ENCODE peak calls at places on chromosome 16, in eight cellular contexts. One of them, this sample, is unnamed.

GRCh38 chr16:25005445-25006306 is 9.5 kb downstream of the ARHGAP17 start:
- DNase-seq in activated naive CD4-positive, alpha-beta T cell: no peak
- DNase-seq in T follicular helper cell: no peak
- DNase-seq in WTC11: no peak
- DNase-seq in KBM-7: no peak
- DNase-seq in ascending aorta: no peak
- DNase-seq in ureter: no peak
- DNase-seq in activated CD8-positive, alpha-beta memory T cell treated with anti-CD3 and anti-CD28 coated beads for 48 hours: no peak
- DNase-seq in this sample: no peak

GRCh38 chr16:9123871-9124270 is 32.4 kb downstream of the HAPSTR1 start:
- DNase-seq in activated naive CD4-positive, alpha-beta T cell: no peak
- DNase-seq in T follicular helper cell: no peak
- DNase-seq in WTC11: no peak
- DNase-seq in KBM-7: peak; percentile 33
- DNase-seq in ascending aorta: peak; percentile 25
- DNase-seq in ureter: peak; percentile 83
- DNase-seq in activated CD8-positive, alpha-beta memory T cell treated with anti-CD3 and anti-CD28 coated beads for 48 hours: no peak
- DNase-seq in this sample: no peak

GRCh38 chr16:56558024-56558747 is 6.7 kb upstream of the MT4 start:
- DNase-seq in activated naive CD4-positive, alpha-beta T cell: no peak
- DNase-seq in T follicular helper cell: no peak
- DNase-seq in WTC11: no peak
- DNase-seq in KBM-7: no peak
- DNase-seq in ascending aorta: no peak
- DNase-seq in ureter: no peak
- DNase-seq in activated CD8-positive, alpha-beta memory T cell treated with anti-CD3 and anti-CD28 coated beads for 48 hours: no peak
- DNase-seq in this sample: no peak

GRCh38 chr16:51538707-51539604 is 387.9 kb upstream of the SALL1 start:
- DNase-seq in activated naive CD4-positive, alpha-beta T cell: no peak
- DNase-seq in T follicular helper cell: no peak
- DNase-seq in WTC11: no peak
- DNase-seq in KBM-7: peak; percentile 1
- DNase-seq in ascending aorta: no peak
- DNase-seq in ureter: no peak
- DNase-seq in activated CD8-positive, alpha-beta memory T cell treated with anti-CD3 and anti-CD28 coated beads for 48 hours: no peak
- DNase-seq in this sample: no peak

GRCh38 chr16:61792194-61792904 is 243.9 kb downstream of the CDH8 start:
- DNase-seq in activated naive CD4-positive, alpha-beta T cell: no peak
- DNase-seq in T follicular helper cell: no peak
- DNase-seq in WTC11: no peak
- DNase-seq in KBM-7: no peak
- DNase-seq in ascending aorta: no peak
- DNase-seq in ureter: no peak
- DNase-seq in activated CD8-positive, alpha-beta memory T cell treated with anti-CD3 and anti-CD28 coated beads for 48 hours: no peak
- DNase-seq in this sample: no peak

GRCh38 chr16:53915452-53916160 is 211.7 kb downstream of the FTO start:
- DNase-seq in activated naive CD4-positive, alpha-beta T cell: no peak
- DNase-seq in T follicular helper cell: no peak
- DNase-seq in WTC11: no peak
- DNase-seq in KBM-7: no peak
- DNase-seq in ascending aorta: no peak
- DNase-seq in ureter: no peak
- DNase-seq in activated CD8-positive, alpha-beta memory T cell treated with anti-CD3 and anti-CD28 coated beads for 48 hours: no peak
- DNase-seq in this sample: no peak

GRCh38 chr16:392450-393027 is 4.5 kb upstream of the NME4 start:
- DNase-seq in activated naive CD4-positive, alpha-beta T cell: no peak
- DNase-seq in T follicular helper cell: no peak
- DNase-seq in WTC11: no peak
- DNase-seq in KBM-7: no peak
- DNase-seq in ascending aorta: no peak
- DNase-seq in ureter: no peak
- DNase-seq in activated CD8-positive, alpha-beta memory T cell treated with anti-CD3 and anti-CD28 coated beads for 48 hours: no peak
- DNase-seq in this sample: no peak

GRCh38 chr16:69107311-69107962 is 2.0 kb downstream of the HAS3 start:
- DNase-seq in activated naive CD4-positive, alpha-beta T cell: no peak
- DNase-seq in T follicular helper cell: no peak
- DNase-seq in WTC11: peak; percentile 52
- DNase-seq in KBM-7: no peak
- DNase-seq in ascending aorta: no peak
- DNase-seq in ureter: no peak
- DNase-seq in activated CD8-positive, alpha-beta memory T cell treated with anti-CD3 and anti-CD28 coated beads for 48 hours: no peak
- DNase-seq in this sample: no peak

GRCh38 chr16:1991135-1991551 is 1.4 kb downstream of the SYNGR3 start:
- DNase-seq in activated naive CD4-positive, alpha-beta T cell: no peak
- DNase-seq in T follicular helper cell: peak; percentile 29
- DNase-seq in WTC11: no peak
- DNase-seq in KBM-7: no peak
- DNase-seq in ascending aorta: no peak
- DNase-seq in ureter: no peak
- DNase-seq in activated CD8-positive, alpha-beta memory T cell treated with anti-CD3 and anti-CD28 coated beads for 48 hours: no peak
- DNase-seq in this sample: peak; percentile 50

GRCh38 chr16:86455116-86455515 is 55.2 kb upstream of the FOXF1 start:
- DNase-seq in activated naive CD4-positive, alpha-beta T cell: no peak
- DNase-seq in T follicular helper cell: no peak
- DNase-seq in WTC11: no peak
- DNase-seq in KBM-7: no peak
- DNase-seq in ascending aorta: no peak
- DNase-seq in ureter: no peak
- DNase-seq in activated CD8-positive, alpha-beta memory T cell treated with anti-CD3 and anti-CD28 coated beads for 48 hours: no peak
- DNase-seq in this sample: no peak

GRCh38 chr16:84090212-84090611 is 26.5 kb downstream of the MBTPS1 start:
- DNase-seq in activated naive CD4-positive, alpha-beta T cell: no peak
- DNase-seq in T follicular helper cell: no peak
- DNase-seq in WTC11: no peak
- DNase-seq in KBM-7: no peak
- DNase-seq in ascending aorta: no peak
- DNase-seq in ureter: no peak
- DNase-seq in activated CD8-positive, alpha-beta memory T cell treated with anti-CD3 and anti-CD28 coated beads for 48 hours: no peak
- DNase-seq in this sample: no peak

GRCh38 chr16:35497399-35497798 is 2038.0 kb downstream of the TP53TG3F start:
- DNase-seq in activated naive CD4-positive, alpha-beta T cell: no peak
- DNase-seq in T follicular helper cell: no peak
- DNase-seq in WTC11: no peak
- DNase-seq in KBM-7: no peak
- DNase-seq in ascending aorta: no peak
- DNase-seq in ureter: no peak
- DNase-seq in activated CD8-positive, alpha-beta memory T cell treated with anti-CD3 and anti-CD28 coated beads for 48 hours: no peak
- DNase-seq in this sample: no peak

GRCh38 chr16:57530104-57530522 is 6.3 kb downstream of the CCDC102A start:
- DNase-seq in activated naive CD4-positive, alpha-beta T cell: no peak
- DNase-seq in T follicular helper cell: peak; percentile 57
- DNase-seq in WTC11: peak; percentile 7
- DNase-seq in KBM-7: peak; percentile 68
- DNase-seq in ascending aorta: no peak
- DNase-seq in ureter: peak; percentile 74
- DNase-seq in activated CD8-positive, alpha-beta memory T cell treated with anti-CD3 and anti-CD28 coated beads for 48 hours: no peak
- DNase-seq in this sample: peak; percentile 34

GRCh38 chr16:11506816-11507305 is 79.9 kb downstream of the LITAF start:
- DNase-seq in activated naive CD4-positive, alpha-beta T cell: no peak
- DNase-seq in T follicular helper cell: no peak
- DNase-seq in WTC11: no peak
- DNase-seq in KBM-7: peak; percentile 83
- DNase-seq in ascending aorta: no peak
- DNase-seq in ureter: no peak
- DNase-seq in activated CD8-positive, alpha-beta memory T cell treated with anti-CD3 and anti-CD28 coated beads for 48 hours: no peak
- DNase-seq in this sample: no peak

GRCh38 chr16:81625544-81626152 is 153.4 kb upstream of the PLCG2 start:
- DNase-seq in activated naive CD4-positive, alpha-beta T cell: no peak
- DNase-seq in T follicular helper cell: no peak
- DNase-seq in WTC11: no peak
- DNase-seq in KBM-7: no peak
- DNase-seq in ascending aorta: peak; percentile 23
- DNase-seq in ureter: no peak
- DNase-seq in activated CD8-positive, alpha-beta memory T cell treated with anti-CD3 and anti-CD28 coated beads for 48 hours: no peak
- DNase-seq in this sample: no peak

GRCh38 chr16:5075637-5076036 is 4.0 kb downstream of the ALG1 start:
- DNase-seq in activated naive CD4-positive, alpha-beta T cell: no peak
- DNase-seq in T follicular helper cell: no peak
- DNase-seq in WTC11: no peak
- DNase-seq in KBM-7: no peak
- DNase-seq in ascending aorta: no peak
- DNase-seq in ureter: no peak
- DNase-seq in activated CD8-positive, alpha-beta memory T cell treated with anti-CD3 and anti-CD28 coated beads for 48 hours: no peak
- DNase-seq in this sample: no peak

GRCh38 chr16:77298638-77299360 is 99.6 kb downstream of the SYCE1L start:
- DNase-seq in activated naive CD4-positive, alpha-beta T cell: no peak
- DNase-seq in T follicular helper cell: no peak
- DNase-seq in WTC11: no peak
- DNase-seq in KBM-7: no peak
- DNase-seq in ascending aorta: no peak
- DNase-seq in ureter: no peak
- DNase-seq in activated CD8-positive, alpha-beta memory T cell treated with anti-CD3 and anti-CD28 coated beads for 48 hours: no peak
- DNase-seq in this sample: no peak

GRCh38 chr16:11972128-11972527 is 4.4 kb upstream of the SNX29 start:
- DNase-seq in activated naive CD4-positive, alpha-beta T cell: no peak
- DNase-seq in T follicular helper cell: no peak
- DNase-seq in WTC11: peak; percentile 18
- DNase-seq in KBM-7: no peak
- DNase-seq in ascending aorta: no peak
- DNase-seq in ureter: no peak
- DNase-seq in activated CD8-positive, alpha-beta memory T cell treated with anti-CD3 and anti-CD28 coated beads for 48 hours: no peak
- DNase-seq in this sample: no peak

GRCh38 chr16:73878616-73879015 is 418.0 kb upstream of the PSMD7 start:
- DNase-seq in activated naive CD4-positive, alpha-beta T cell: no peak
- DNase-seq in T follicular helper cell: no peak
- DNase-seq in WTC11: no peak
- DNase-seq in KBM-7: peak; percentile 50
- DNase-seq in ascending aorta: no peak
- DNase-seq in ureter: no peak
- DNase-seq in activated CD8-positive, alpha-beta memory T cell treated with anti-CD3 and anti-CD28 coated beads for 48 hours: no peak
- DNase-seq in this sample: no peak

This sample was measured in effector memory CD4-positive, alpha-beta T cell.